ENCODE peak calls at places on chromosomes 16 and 17, in eight cellular contexts. Z is bronchial epithelial cell, G is A673, N is testis, A is GM23338, W is right lobe of liver, O is RWPE2, B is pancreas. S is an unnamed sample.
A peak's percentile ranks its signal among the peaks of the same experiment; 100 is the strongest.

GRCh38 chr17:63434951-63435571 is 11.0 kb downstream of the CYB561 start:
- DNase-seq in Z (peak; percentile 76), G (peak; percentile 90), N (peak; percentile 80), A (no peak), W (no peak), O (peak; percentile 87), B (peak; percentile 94), S (no peak)

GRCh38 chr17:67474081-67474661 is 97.1 kb downstream of the PITPNC1 start:
- DNase-seq in Z (no peak), G (no peak), N (no peak), A (peak; percentile 47), W (no peak), O (no peak), B (no peak), S (peak; percentile 91)

GRCh38 chr17:10751569-10751968 is 21.7 kb upstream of the TMEM220 start:
- DNase-seq in Z (no peak), G (no peak), N (no peak), A (no peak), W (no peak), O (no peak), B (no peak), S (no peak)

GRCh38 chr16:63617047-63617989 is 1504.5 kb downstream of the CDH11 start:
- DNase-seq in Z (no peak), G (peak; percentile 2), N (peak; percentile 23), A (peak; percentile 57), W (no peak), O (no peak), B (peak; percentile 33), S (no peak)

GRCh38 chr17:11269210-11269609 is 28.2 kb downstream of the SHISA6 start:
- DNase-seq in Z (no peak), G (no peak), N (no peak), A (no peak), W (no peak), O (no peak), B (no peak), S (no peak)

GRCh38 chr16:23013484-23013883 is 135.8 kb downstream of the USP31 start:
- DNase-seq in Z (peak; percentile 15), G (peak; percentile 40), N (no peak), A (peak; percentile 56), W (no peak), O (no peak), B (no peak), S (no peak)

GRCh38 chr16:85234310-85235235 is 122.3 kb upstream of the CIBAR2 start:
- DNase-seq in Z (no peak), G (peak; percentile 93), N (peak; percentile 86), A (peak; percentile 97), W (no peak), O (no peak), B (peak; percentile 70), S (no peak)

GRCh38 chr17:32826076-32826475 is 50.8 kb downstream of the MYO1D start:
- DNase-seq in Z (no peak), G (no peak), N (no peak), A (no peak), W (no peak), O (no peak), B (no peak), S (no peak)

GRCh38 chr17:43701318-43701743 is 39.6 kb upstream of the MEOX1 start:
- DNase-seq in Z (no peak), G (no peak), N (no peak), A (no peak), W (no peak), O (no peak), B (no peak), S (peak; percentile 59)

GRCh38 chr16:47141773-47142468 is 1.8 kb downstream of the NETO2 start:
- DNase-seq in Z (peak; percentile 92), G (peak; percentile 92), N (peak; percentile 88), A (peak; percentile 97), W (peak; percentile 81), O (peak; percentile 90), B (peak; percentile 71), S (peak; percentile 37)

GRCh38 chr16:47143677-47144558 is at the start of gene NETO2:
- DNase-seq in Z (no peak), G (peak; percentile 73), N (peak; percentile 71), A (peak; percentile 82), W (peak; percentile 61), O (peak; percentile 69), B (peak; percentile 48), S (no peak)

GRCh38 chr16:47144559-47144877 is 773 bp upstream of the NETO2 start:
- DNase-seq in Z (no peak), G (no peak), N (no peak), A (no peak), W (no peak), O (no peak), B (no peak), S (no peak)

GRCh38 chr16:47142469-47143328 is 1.0 kb downstream of the NETO2 start:
- DNase-seq in Z (peak; percentile 55), G (peak; percentile 60), N (peak; percentile 52), A (peak; percentile 28), W (peak; percentile 48), O (no peak), B (peak; percentile 11), S (no peak)

DNA sequence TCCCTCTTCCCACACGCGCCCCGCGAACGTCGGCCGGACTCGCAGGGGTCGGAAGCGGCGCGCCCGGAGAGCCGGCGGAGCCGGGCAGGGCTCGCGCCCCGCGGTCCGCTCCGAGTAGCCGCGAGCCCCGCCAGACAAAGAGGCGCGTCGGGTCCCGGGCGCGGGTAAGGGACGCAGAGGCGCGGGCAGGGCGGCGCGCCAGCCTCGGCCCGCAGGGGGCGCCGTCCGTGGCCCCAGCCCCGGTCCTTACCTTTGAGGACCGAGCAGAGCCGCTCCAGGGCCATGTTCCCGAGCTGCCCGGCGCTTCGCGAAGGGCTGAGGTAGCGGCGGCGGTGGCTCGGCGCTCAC is 442 bp downstream of the NETO2 start:
- DNase-seq in Z (peak; percentile 47), G (peak; percentile 81), N (peak; percentile 74), A (peak; percentile 82), W (peak; percentile 45), O (peak; percentile 66), B (peak; percentile 39), S (no peak)
- TF ChIP-seq CTCF in Z (peak; percentile 69), G (peak; percentile 43), N (peak; percentile 56), A (peak; percentile 54), W (peak; percentile 31), O (peak; percentile 84), B (peak; percentile 25), S (peak; percentile 40)

DNA sequence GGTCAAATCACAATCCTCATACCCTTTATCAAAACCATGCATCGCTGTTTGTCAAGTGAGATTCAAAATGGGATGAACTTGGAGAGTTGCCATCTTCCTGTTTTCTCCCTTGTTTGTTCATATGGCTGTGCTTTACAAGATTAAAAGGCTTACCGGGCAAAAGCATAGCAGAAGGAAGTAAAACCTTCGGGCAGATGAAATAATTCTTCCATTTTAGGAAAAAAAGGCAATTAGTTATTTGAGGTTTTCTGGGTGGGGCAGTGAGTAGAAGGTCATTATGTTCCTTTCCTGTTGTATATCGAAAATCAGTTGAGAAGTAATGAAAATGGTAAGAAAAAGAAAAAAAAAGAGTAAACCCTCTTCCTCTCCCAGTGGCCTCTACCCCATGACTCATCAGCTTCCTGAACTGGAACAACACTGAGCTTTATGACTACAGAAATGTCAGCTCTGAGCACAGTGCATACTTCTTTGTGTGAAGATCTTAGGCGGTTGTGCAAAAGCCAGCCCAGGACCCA is 369.2 kb downstream of the CDH13 start:
- DNase-seq in Z (peak; percentile 61), G (peak; percentile 42), N (no peak), A (no peak), W (no peak), O (no peak), B (no peak), S (peak; percentile 52)
- H3K4me3 ChIP-seq in Z (no peak overlapping the region), G (no peak overlapping the region), N (no peak overlapping the region), A (no peak overlapping the region), W (no peak overlapping the region), O (no peak overlapping the region), B (no peak overlapping the region), S (no peak overlapping the region)

GRCh38 chr16:68704232-68704867 is 32.7 kb upstream of the CDH1 start:
- DNase-seq in Z (peak; percentile 84), G (peak; percentile 79), N (peak; percentile 81), A (peak; percentile 96), W (peak; percentile 90), O (peak; percentile 84), B (peak; percentile 91), S (peak; percentile 13)

GRCh38 chr16:68713430-68713829 is 23.7 kb upstream of the CDH1 start:
- DNase-seq in Z (no peak), G (no peak), N (no peak), A (no peak), W (no peak), O (no peak), B (no peak), S (no peak)

GRCh38 chr16:68711421-68712139 is 25.5 kb upstream of the CDH1 start:
- DNase-seq in Z (no peak), G (no peak), N (no peak), A (no peak), W (no peak), O (no peak), B (no peak), S (no peak)

DNA sequence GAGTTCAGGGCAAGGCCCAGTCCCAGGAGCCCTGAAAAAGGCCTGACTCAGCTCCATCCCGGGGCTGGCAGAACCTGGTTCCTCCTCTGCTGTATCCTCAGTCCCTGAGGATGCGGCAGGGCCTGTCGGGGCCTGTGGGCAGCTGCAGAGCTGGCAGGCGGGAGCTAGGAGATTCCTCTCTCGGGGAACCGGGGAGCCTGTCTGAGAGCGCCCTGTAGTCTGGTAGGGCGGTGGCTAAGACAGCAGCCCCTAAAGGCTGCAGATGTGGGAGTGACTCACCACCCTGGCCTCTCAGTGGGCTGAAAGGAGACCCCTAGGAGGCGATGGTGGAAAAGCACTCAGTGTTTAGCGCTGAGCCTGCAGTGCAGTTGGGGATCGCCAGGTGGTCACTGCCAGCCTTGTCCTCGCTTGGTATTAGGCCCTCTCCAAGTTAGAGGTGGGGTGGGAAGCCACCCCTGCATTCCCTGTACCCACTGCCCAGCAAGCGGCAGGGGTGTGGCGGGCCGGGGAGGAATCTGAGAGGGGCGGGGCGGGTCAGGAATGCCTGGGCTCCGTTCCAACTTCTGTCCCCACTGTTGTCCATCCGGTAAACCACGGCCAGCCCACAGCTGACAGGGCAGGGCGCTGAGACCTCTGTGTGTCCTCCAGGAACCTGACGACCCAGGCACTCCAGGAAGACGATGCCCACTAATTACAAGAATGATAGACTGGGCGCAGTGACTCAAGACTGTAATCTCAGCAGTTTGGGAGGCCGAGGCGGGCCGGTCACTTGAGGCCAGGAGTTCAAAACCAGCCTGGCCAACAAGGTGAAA is 29.5 kb upstream of the CDH1 start:
- DNase-seq in Z (peak; percentile 91), G (no peak), N (peak; percentile 28), A (peak; percentile 87), W (no peak), O (peak; percentile 99), B (peak; percentile 78), S (no peak)
- TF ChIP-seq CTCF in Z (peak; percentile 53), G (no peak), N (no peak), A (peak; percentile 40), W (no peak), O (peak; percentile 79), B (no peak), S (no peak)

DNA sequence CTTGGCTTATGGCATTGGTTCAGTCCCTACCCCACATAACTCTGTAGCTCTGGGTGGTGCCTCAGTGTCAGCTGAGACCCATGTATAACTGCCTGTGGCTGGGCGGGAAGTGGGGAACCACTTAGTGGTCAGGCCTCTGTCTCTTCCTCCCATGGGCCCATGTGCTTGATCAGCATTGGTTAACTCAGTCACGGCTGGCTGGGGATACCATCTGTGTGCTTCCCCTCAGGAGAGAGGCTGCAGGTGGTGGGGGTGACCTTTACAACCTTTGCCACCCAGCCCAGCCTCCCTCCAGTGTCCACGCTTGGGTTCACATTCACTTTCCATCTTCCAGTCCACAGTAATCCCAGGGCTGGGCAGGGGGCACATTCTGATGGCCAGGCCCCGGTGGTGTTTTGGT is 10.3 kb upstream of the NFATC3 start:
- DNase-seq in Z (no peak), G (no peak), N (no peak), A (no peak), W (peak; percentile 47), O (no peak), B (no peak), S (no peak)
- H3K4me3 ChIP-seq in Z (no peak overlapping the region), G (no peak overlapping the region), N (no peak overlapping the region), A (no peak overlapping the region), W (no peak overlapping the region), O (no peak overlapping the region), B (no peak overlapping the region), S (no peak overlapping the region)

GRCh38 chr17:60304502-60304901 is 87.4 kb downstream of the USP32 start:
- DNase-seq in Z (no peak), G (no peak), N (no peak), A (no peak), W (no peak), O (no peak), B (no peak), S (no peak)
- TF ChIP-seq CTCF in Z (no peak), G (no peak), N (no peak), A (no peak), W (no peak), O (no peak), B (no peak), S (no peak)

S was measured in AG09309.